ENCODE peak calls at places on chromosomes 4 and X, in nine cellular contexts. M, Q, S, F, U, N, X, Z and G are unnamed samples.

GRCh38 chr4:159145318-159146006 is 42.6 kb downstream of the RAPGEF2 start:
- DNase-seq in X (no peak), N (no peak), U (no peak), F (peak), M (no peak), S (no peak), Z (no peak), Q (no peak), G (no peak)

GRCh38 chr4:25953740-25954139 is 39.7 kb downstream of the SMIM20 start:
- DNase-seq in S (peak), N (peak), Z (peak), X (no peak), M (peak), Q (peak), U (no peak), F (no peak), G (peak)

GRCh38 chrX:23871905-23872546 is 35.7 kb downstream of the APOO start:
- DNase-seq in F (no peak), Q (no peak), N (no peak), S (no peak), U (no peak), Z (peak), M (no peak), X (no peak), G (peak)

GRCh38 chrX:2485789-2486345 is 14.9 kb downstream of the DHRSX start:
- DNase-seq in M (no peak), U (no peak), F (no peak), S (no peak), X (no peak), Q (no peak), Z (no peak), N (peak), G (no peak)

GRCh38 chr4:169400832-169401231 is 130.1 kb upstream of the SH3RF1 start:
- DNase-seq in F (no peak), M (no peak), U (no peak), Q (no peak), S (no peak), N (no peak), Z (no peak), X (no peak), G (no peak)

GRCh38 chrX:55451626-55451989 is 319 bp upstream of the MAGEH1 start:
- DNase-seq in X (no peak), M (no peak), F (no peak), N (no peak), U (no peak), Z (no peak), S (no peak), Q (no peak), G (no peak)

GRCh38 chr4:40214038-40214437 is 17.2 kb downstream of the RHOH start:
- DNase-seq in U (no peak), Q (no peak), M (no peak), N (no peak), Z (no peak), F (no peak), X (no peak), S (no peak), G (no peak)

GRCh38 chr4:74716436-74716765 is 77.9 kb downstream of the BTC start:
- DNase-seq in N (no peak), Z (no peak), X (no peak), F (no peak), M (no peak), Q (no peak), S (no peak), U (no peak), G (no peak)

DNA sequence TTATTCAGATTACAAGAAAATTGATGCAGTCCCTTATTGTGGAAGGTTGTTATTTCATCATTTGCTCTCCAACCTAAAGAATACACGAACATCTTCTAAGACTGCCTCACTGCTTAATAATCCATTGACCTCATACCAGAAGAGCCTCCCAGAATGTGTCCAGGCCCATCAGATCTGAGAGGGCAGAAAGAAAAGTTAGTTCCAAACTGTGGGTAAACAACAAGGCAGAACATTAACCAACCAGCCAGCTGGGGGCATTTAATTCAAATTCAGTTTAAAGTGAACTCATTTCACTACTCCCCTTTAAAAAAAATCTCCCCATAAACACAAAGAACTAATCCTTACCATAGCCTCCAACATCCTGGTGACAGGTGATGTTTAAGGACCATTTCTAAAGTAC is 13.8 kb downstream of the GPC4 start:
- DNase-seq in Q (no peak), Z (no peak), S (no peak), M (no peak), X (no peak), U (no peak), F (no peak), N (peak), G (peak)
- H2AFZ ChIP-seq in Q (no peak), Z (no peak), S (no peak), M (no peak), X (no peak), U (no peak), F (no peak), N (no peak), G (no peak)

DNA sequence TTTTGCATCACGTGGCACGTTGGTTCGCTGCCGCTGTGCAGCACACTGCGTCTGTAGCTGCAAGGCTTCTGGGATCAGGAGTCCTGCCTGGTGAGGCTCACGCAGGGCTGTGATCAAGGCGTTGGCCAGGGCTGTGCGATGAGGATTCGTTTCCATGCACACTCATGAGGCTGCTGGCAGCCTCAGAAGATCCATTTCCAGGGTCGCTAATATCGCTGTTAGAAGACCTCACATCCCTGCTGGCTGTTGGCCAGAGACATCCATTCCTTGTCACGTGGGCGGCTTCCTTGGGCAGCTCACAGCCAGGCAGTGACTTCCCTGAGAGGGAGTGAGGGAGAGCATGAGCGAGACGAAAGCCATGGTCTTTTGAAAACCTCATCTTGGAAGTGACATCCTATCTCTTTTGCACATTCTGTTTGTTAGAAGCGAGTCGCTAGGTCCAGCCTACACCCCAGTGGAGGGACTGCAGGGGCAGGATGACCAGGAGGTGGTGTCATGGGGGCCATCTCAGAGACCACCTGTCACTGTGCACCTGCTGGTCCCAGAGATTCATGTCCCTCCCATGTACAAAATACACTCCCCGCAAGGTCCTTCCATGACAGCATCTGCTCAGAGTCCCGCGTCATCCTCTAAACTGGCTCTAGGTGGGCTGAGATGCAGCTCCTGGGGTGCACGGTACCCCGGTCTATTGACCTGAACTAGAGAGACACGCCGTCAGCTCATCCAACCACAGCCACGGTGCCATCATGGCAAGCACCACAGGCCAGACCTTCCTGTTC is 12.2 kb downstream of the RGS12 start:
- DNase-seq in N (peak), F (no peak), S (no peak), M (no peak), Q (peak), U (no peak), X (peak), Z (no peak), G (peak)
- H2AFZ ChIP-seq in N (no peak), F (no peak), S (no peak), M (no peak), Q (peak), U (no peak), X (no peak), Z (no peak), G (peak)

DNA sequence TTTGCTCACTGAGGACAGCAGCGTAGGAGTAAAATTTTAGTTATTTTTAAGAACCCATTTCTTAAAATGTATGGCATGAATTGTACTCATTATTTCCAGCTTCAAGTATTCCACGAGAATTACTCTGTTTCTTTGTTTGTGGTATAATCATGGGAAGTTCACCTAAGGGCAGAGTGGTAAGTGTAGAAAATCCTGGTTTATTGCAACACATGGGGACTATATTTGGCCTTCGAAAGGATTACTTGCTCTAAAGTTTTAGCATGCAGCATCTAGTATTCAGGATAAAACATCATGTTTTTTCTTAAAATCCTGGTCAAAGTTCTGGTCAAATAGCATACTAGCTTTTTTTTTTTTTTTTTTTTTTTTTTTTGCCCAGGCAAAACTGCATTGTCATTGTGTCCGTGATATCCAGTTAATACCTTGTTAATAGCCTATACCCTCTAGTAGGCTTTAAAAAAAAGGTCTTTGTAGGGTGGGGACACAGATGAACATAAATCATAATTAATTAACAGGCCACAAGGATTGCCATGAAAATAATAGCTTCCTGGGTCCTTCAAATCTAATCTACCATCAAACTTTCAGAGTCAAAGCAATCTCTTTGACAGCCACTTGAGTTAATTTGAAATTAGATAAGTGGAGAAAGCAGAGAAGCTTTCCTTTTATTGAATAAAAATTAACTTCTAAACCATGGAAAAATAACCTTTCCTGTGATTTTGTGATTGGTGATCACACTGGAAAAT is 44.6 kb upstream of the VEGFC start:
- DNase-seq in Q (no peak), F (no peak), U (no peak), Z (no peak), S (no peak), M (no peak), X (no peak), N (peak), G (no peak)
- H2AFZ ChIP-seq in Q (no peak), F (no peak), U (no peak), Z (no peak), S (no peak), M (no peak), X (no peak), N (no peak), G (no peak)

DNA sequence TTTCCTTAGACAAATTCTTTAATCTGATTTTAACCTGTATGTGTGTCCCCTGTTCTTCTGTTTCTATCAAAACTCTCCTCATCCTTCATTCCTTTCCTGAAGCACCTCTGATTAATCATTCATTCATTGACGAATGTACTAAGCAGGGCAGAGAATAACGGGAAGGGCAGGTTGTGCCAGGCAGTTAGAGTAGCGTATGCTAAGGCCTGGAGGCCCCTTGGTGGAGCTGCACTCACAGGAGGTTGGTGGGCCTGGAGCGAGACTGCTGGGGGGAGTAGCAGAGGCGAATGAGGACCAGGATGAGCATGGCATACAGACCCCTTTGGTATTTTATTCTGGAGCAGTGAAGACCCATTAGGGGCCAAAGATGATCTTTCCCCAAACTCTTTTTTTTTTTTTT is 22.5 kb downstream of the PTTG2 start:
- DNase-seq in M (no peak), U (no peak), Q (no peak), X (no peak), N (no peak), Z (no peak), S (no peak), F (no peak), G (no peak)
- H2AFZ ChIP-seq in M (no peak), U (no peak), Q (no peak), X (no peak), N (no peak), Z (no peak), S (no peak), F (no peak), G (no peak)